ENCODE peak calls at places on chromosomes 16 and 17, in seven cellular contexts. One of them, this sample, is unnamed.

GRCh38 chr17:71327376-71328059 is 793.3 kb upstream of the SOX9 start:
- DNase-seq in testis: no peak
- DNase-seq in kidney: no peak
- DNase-seq in H1: no peak
- DNase-seq in dorsolateral prefrontal cortex: no peak
- DNase-seq in ascending aorta: no peak
- DNase-seq in RWPE1: no peak
- DNase-seq in this sample: no peak

GRCh38 chr16:60945225-60945624 is 1091.0 kb downstream of the CDH8 start:
- DNase-seq in testis: peak
- DNase-seq in H1: peak
- DNase-seq in ascending aorta: no peak
- DNase-seq in dorsolateral prefrontal cortex: no peak
- DNase-seq in RWPE1: peak
- DNase-seq in kidney: no peak
- DNase-seq in this sample: no peak

GRCh38 chr16:24986512-24987303 is 28.5 kb downstream of the ARHGAP17 start:
- DNase-seq in kidney: no peak
- DNase-seq in RWPE1: no peak
- DNase-seq in ascending aorta: peak
- DNase-seq in H1: no peak
- DNase-seq in testis: peak
- DNase-seq in dorsolateral prefrontal cortex: no peak
- DNase-seq in this sample: no peak

GRCh38 chr16:3470723-3471122 is 24.6 kb downstream of the C16orf90 start:
- DNase-seq in ascending aorta: no peak
- DNase-seq in RWPE1: no peak
- DNase-seq in testis: no peak
- DNase-seq in dorsolateral prefrontal cortex: no peak
- DNase-seq in kidney: no peak
- DNase-seq in H1: no peak
- DNase-seq in this sample: no peak

GRCh38 chr17:74529243-74529642 is 2.0 kb downstream of the CD300LB start:
- DNase-seq in H1: no peak
- DNase-seq in ascending aorta: no peak
- DNase-seq in RWPE1: no peak
- DNase-seq in dorsolateral prefrontal cortex: no peak
- DNase-seq in kidney: no peak
- DNase-seq in testis: peak
- DNase-seq in this sample: peak

GRCh38 chr16:85308585-85309540 is 196.6 kb upstream of the CIBAR2 start:
- DNase-seq in H1: no peak
- DNase-seq in ascending aorta: no peak
- DNase-seq in dorsolateral prefrontal cortex: no peak
- DNase-seq in testis: no peak
- DNase-seq in kidney: no peak
- DNase-seq in RWPE1: no peak
- DNase-seq in this sample: no peak

GRCh38 chr16:70659953-70660671 is 13.8 kb downstream of the IL34 start:
- DNase-seq in ascending aorta: peak
- DNase-seq in H1: no peak
- DNase-seq in RWPE1: no peak
- DNase-seq in kidney: no peak
- DNase-seq in dorsolateral prefrontal cortex: no peak
- DNase-seq in testis: no peak
- DNase-seq in this sample: no peak

GRCh38 chr17:40648326-40648968 is 829 bp upstream of the SMARCE1 start:
- DNase-seq in kidney: no peak
- DNase-seq in dorsolateral prefrontal cortex: no peak
- DNase-seq in RWPE1: no peak
- DNase-seq in ascending aorta: no peak
- DNase-seq in H1: no peak
- DNase-seq in testis: peak
- DNase-seq in this sample: no peak

GRCh38 chr17:55674107-55674506 is 48.6 kb downstream of the TMEM100 start:
- DNase-seq in kidney: no peak
- DNase-seq in H1: no peak
- DNase-seq in ascending aorta: no peak
- DNase-seq in testis: no peak
- DNase-seq in RWPE1: no peak
- DNase-seq in dorsolateral prefrontal cortex: no peak
- DNase-seq in this sample: no peak

GRCh38 chr17:57488856-57489255 is 232.5 kb downstream of the MSI2 start:
- DNase-seq in H1: no peak
- DNase-seq in testis: no peak
- DNase-seq in ascending aorta: no peak
- DNase-seq in kidney: no peak
- DNase-seq in RWPE1: no peak
- DNase-seq in dorsolateral prefrontal cortex: no peak
- DNase-seq in this sample: no peak

GRCh38 chr16:67029249-67030096 is 524 bp downstream of the CBFB start:
- DNase-seq in dorsolateral prefrontal cortex: no peak
- DNase-seq in H1: peak
- DNase-seq in kidney: peak
- DNase-seq in ascending aorta: peak
- DNase-seq in RWPE1: peak
- DNase-seq in testis: peak
- DNase-seq in this sample: peak

DNA sequence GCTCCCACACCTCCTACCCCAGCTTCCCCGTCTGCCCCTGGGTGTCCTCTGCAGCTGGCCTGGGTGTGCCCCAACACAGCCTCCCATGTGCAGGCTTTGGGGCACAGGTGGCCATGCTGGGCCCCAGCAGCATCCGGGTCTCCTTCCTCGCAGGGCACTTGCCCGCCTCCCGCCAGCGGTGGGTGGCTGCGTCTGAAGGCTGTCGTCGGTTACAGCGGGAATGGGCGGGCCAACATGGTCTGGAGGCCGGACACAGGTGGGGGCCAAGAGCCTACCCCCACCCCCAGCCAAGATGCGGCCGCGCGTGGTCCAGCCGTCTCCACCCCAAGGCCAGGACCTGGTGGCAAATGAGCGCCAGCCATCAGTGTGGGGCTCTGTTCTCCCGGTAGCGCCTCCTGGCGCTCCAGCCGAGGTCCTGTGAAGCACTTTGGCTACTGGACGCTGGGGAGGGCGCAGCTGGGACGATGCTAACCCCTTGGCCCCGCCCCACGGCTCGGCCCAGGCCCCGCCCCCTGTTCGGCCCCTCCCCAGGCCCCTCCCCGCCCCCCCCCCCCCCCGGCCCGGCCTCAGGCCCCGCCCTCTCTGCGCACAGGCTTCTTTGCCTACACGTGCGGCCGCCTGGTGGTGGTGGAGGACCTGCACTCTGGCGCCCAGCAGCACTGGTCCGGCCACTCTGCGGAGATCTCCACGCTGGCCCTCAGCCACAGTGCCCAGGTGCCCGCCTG is 7.3 kb upstream of the RHOT2 start:
- DNase-seq in ascending aorta: peak
- DNase-seq in RWPE1: peak
- DNase-seq in dorsolateral prefrontal cortex: peak
- DNase-seq in H1: peak
- DNase-seq in testis: peak
- DNase-seq in kidney: peak
- DNase-seq in this sample: peak
- TF ChIP-seq CTCF in ascending aorta: peak
- TF ChIP-seq CTCF in RWPE1: peak
- TF ChIP-seq CTCF in dorsolateral prefrontal cortex: peak
- TF ChIP-seq CTCF in H1: peak
- TF ChIP-seq CTCF in testis: peak
- TF ChIP-seq CTCF in kidney: peak
- TF ChIP-seq CTCF in this sample: peak

GRCh38 chr17:21378553-21378952 is 2.4 kb downstream of the KCNJ12 start:
- DNase-seq in dorsolateral prefrontal cortex: no peak
- DNase-seq in RWPE1: no peak
- DNase-seq in testis: no peak
- DNase-seq in ascending aorta: no peak
- DNase-seq in kidney: no peak
- DNase-seq in H1: peak
- DNase-seq in this sample: no peak
- H3K27ac ChIP-seq in dorsolateral prefrontal cortex: no peak
- H3K27ac ChIP-seq in RWPE1: no peak
- H3K27ac ChIP-seq in testis: no peak
- H3K27ac ChIP-seq in ascending aorta: no peak
- H3K27ac ChIP-seq in kidney: no peak
- H3K27ac ChIP-seq in H1: no peak
- H3K27ac ChIP-seq in this sample: no peak

DNA sequence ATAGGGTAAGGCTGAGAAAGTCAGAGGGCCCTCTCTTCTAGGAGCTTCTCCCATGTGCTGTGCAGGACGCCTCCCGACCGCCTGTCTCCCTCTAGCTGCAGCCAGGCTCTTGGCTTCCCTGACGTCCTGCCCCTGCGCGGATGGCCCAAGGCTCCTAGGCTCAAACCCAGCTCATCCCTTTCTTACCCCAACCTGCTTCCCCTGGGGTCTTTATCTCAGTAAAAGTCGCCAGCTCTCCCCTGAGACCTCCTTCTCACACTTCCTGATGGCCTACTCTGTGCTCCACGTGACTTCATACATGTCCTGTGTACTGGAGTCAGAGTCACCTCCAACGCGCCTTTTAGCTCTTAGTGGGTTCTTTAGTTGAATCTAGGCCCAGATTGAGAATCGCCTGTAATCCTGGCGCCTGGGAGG is 1.1 kb upstream of the ZNF747 start:
- DNase-seq in testis: peak
- DNase-seq in kidney: peak
- DNase-seq in dorsolateral prefrontal cortex: no peak
- DNase-seq in RWPE1: peak
- DNase-seq in H1: peak
- DNase-seq in ascending aorta: peak
- DNase-seq in this sample: peak
- TF ChIP-seq CTCF in testis: peak
- TF ChIP-seq CTCF in kidney: peak
- TF ChIP-seq CTCF in dorsolateral prefrontal cortex: peak
- TF ChIP-seq CTCF in RWPE1: peak
- TF ChIP-seq CTCF in H1: peak
- TF ChIP-seq CTCF in ascending aorta: peak
- TF ChIP-seq CTCF in this sample: peak

DNA sequence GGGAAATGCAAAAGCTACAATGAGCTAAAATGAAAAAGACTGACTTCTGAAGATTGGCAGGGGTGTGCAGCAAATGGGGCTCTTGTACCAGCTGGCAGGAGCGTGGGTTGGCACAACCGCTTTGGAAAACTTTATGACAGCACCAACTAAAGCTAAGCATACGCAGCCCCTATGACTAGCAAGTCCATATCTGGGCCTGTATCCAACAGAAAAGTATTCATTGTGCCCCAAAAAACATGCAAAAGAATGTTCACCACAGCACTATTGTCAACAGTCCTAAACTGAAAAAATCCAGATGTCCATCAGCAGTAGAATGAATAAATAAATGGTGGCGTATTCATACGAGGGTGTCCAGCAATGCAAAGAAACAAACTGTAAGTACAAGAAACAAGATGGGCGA is 22.6 kb upstream of the ITGA3 start:
- DNase-seq in dorsolateral prefrontal cortex: no peak
- DNase-seq in testis: no peak
- DNase-seq in kidney: no peak
- DNase-seq in H1: no peak
- DNase-seq in RWPE1: no peak
- DNase-seq in ascending aorta: peak
- DNase-seq in this sample: no peak
- H3K27ac ChIP-seq in dorsolateral prefrontal cortex: no peak
- H3K27ac ChIP-seq in testis: no peak
- H3K27ac ChIP-seq in kidney: no peak
- H3K27ac ChIP-seq in H1: no peak
- H3K27ac ChIP-seq in RWPE1: no peak
- H3K27ac ChIP-seq in ascending aorta: peak
- H3K27ac ChIP-seq in this sample: no peak

GRCh38 chr17:42675348-42675983 is 1.3 kb downstream of the PLEKHH3 start:
- DNase-seq in dorsolateral prefrontal cortex: no peak
- DNase-seq in ascending aorta: peak
- DNase-seq in H1: peak
- DNase-seq in RWPE1: no peak
- DNase-seq in testis: no peak
- DNase-seq in kidney: peak
- DNase-seq in this sample: no peak

GRCh38 chr17:42677012-42677857 is 441 bp upstream of the PLEKHH3 start:
- DNase-seq in kidney: peak
- DNase-seq in dorsolateral prefrontal cortex: peak
- DNase-seq in testis: peak
- DNase-seq in H1: peak
- DNase-seq in RWPE1: peak
- DNase-seq in ascending aorta: peak
- DNase-seq in this sample: peak

GRCh38 chr17:42675984-42676423 is 790 bp downstream of the PLEKHH3 start:
- DNase-seq in testis: peak
- DNase-seq in kidney: peak
- DNase-seq in dorsolateral prefrontal cortex: no peak
- DNase-seq in H1: no peak
- DNase-seq in ascending aorta: peak
- DNase-seq in RWPE1: no peak
- DNase-seq in this sample: peak

GRCh38 chr17:42677921-42678781 is 1.4 kb upstream of the PLEKHH3 start:
- DNase-seq in dorsolateral prefrontal cortex: peak
- DNase-seq in kidney: peak
- DNase-seq in H1: peak
- DNase-seq in ascending aorta: peak
- DNase-seq in RWPE1: peak
- DNase-seq in testis: peak
- DNase-seq in this sample: peak

DNA sequence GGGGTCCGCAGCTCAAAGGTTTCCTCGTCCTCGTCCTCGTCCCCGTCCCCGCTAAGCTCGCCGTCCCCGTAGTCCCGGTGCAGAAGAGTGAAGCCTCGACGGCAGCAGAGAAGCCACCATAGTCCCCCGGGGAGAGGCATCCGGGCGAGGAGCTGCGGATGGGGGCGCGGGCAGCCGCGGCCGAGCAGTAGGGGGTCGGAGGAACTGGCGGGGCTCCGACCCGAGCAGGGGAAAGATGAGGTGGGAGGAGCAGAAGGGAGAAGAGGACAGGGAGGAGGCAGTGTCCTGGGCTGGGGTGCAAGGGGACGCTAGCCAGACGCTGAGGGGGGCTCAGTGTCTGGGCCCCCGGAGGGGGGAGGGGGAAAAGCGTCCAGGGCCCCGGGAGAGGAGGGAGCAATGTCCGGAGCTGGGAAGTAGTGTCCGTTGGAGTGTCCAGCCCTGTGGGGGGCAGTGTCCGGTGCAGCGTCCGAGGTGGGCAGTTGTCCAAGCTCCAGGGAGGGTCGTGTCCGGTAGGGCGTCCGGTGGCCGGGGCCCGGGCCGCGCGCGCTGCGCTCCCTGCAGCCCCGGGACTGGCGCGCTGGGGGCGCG is at the start of gene PLEKHH3:
- DNase-seq in testis: no peak
- DNase-seq in dorsolateral prefrontal cortex: no peak
- DNase-seq in ascending aorta: peak
- DNase-seq in RWPE1: no peak
- DNase-seq in H1: peak
- DNase-seq in kidney: no peak
- DNase-seq in this sample: no peak
- TF ChIP-seq CTCF in testis: no peak
- TF ChIP-seq CTCF in dorsolateral prefrontal cortex: no peak
- TF ChIP-seq CTCF in ascending aorta: peak
- TF ChIP-seq CTCF in RWPE1: no peak
- TF ChIP-seq CTCF in H1: no peak
- TF ChIP-seq CTCF in kidney: peak
- TF ChIP-seq CTCF in this sample: peak

This sample was measured in lower lobe of right lung.